ENCODE peak calls at places on chromosome 6, in ten cellular contexts. T is heart left ventricle, G is Panc1, A is lower lobe of right lung, S is mesothelial cell of epicardium, V is neural crest cell, Z is astrocyte, W is WTC11, X is lung, F is B cell. N is an unnamed sample.

GRCh38 chr6:35094183-35094582 is 47.0 kb downstream of the TCP11 start:
- DNase-seq in T (no peak), G (no peak), A (no peak), S (no peak), V (no peak), Z (no peak), W (no peak), X (no peak), F (no peak), N (no peak)

GRCh38 chr6:152503541-152503940 is 133.6 kb downstream of the SYNE1 start:
- DNase-seq in T (no peak), G (no peak), A (no peak), S (no peak), V (no peak), Z (no peak), W (no peak), X (no peak), F (no peak), N (no peak)

GRCh38 chr6:158418501-158418900 is 106.2 kb downstream of the TULP4 start:
- DNase-seq in T (no peak), G (no peak), A (no peak), S (no peak), V (no peak), Z (no peak), W (no peak), X (no peak), F (no peak), N (no peak)

GRCh38 chr6:169454204-169454871 is 200.7 kb upstream of the THBS2 start:
- DNase-seq in T (no peak), G (no peak), A (no peak), S (no peak), V (no peak), Z (peak), W (no peak), X (no peak), F (no peak), N (no peak)

GRCh38 chr6:107244082-107244741 is 128.9 kb upstream of the BEND3 start:
- DNase-seq in T (no peak), G (no peak), A (no peak), S (no peak), V (no peak), Z (peak), W (no peak), X (no peak), F (no peak), N (no peak)

GRCh38 chr6:134316733-134317431 is 1.0 kb downstream of the SGK1 start:
- DNase-seq in T (no peak), G (no peak), A (no peak), S (no peak), V (no peak), Z (no peak), W (no peak), X (no peak), F (no peak), N (no peak)

GRCh38 chr6:39558791-39559190 is 166.4 kb downstream of the KIF6 start:
- DNase-seq in T (no peak), G (no peak), A (no peak), S (no peak), V (no peak), Z (no peak), W (no peak), X (no peak), F (no peak), N (no peak)

GRCh38 chr6:25882066-25882496 is 8.0 kb upstream of the SLC17A3 start:
- DNase-seq in T (peak), G (no peak), A (peak), S (no peak), V (no peak), Z (no peak), W (peak), X (no peak), F (no peak), N (no peak)

GRCh38 chr6:84625510-84625909 is 138.9 kb downstream of the TBX18 start:
- DNase-seq in T (no peak), G (no peak), A (no peak), S (no peak), V (no peak), Z (peak), W (no peak), X (no peak), F (no peak), N (no peak)

GRCh38 chr6:15109338-15110090 is 136.4 kb upstream of the JARID2 start:
- DNase-seq in T (no peak), G (no peak), A (no peak), S (no peak), V (no peak), Z (no peak), W (no peak), X (no peak), F (no peak), N (no peak)

GRCh38 chr6:32604434-32604877 is 14.8 kb upstream of the HLA-DRB1 start:
- DNase-seq in T (no peak), G (no peak), A (no peak), S (no peak), V (no peak), Z (no peak), W (no peak), X (no peak), F (no peak), N (peak)

GRCh38 chr6:56486681-56487080 is 156.0 kb downstream of the DST start:
- DNase-seq in T (no peak), G (no peak), A (no peak), S (no peak), V (no peak), Z (no peak), W (no peak), X (no peak), F (no peak), N (no peak)

GRCh38 chr6:105424177-105424783 is 21.4 kb upstream of the PREP start:
- DNase-seq in T (no peak), G (no peak), A (no peak), S (peak), V (peak), Z (peak), W (peak), X (no peak), F (peak), N (peak)

GRCh38 chr6:77249560-77249959 is 213.7 kb downstream of the HTR1B start:
- DNase-seq in T (no peak), G (no peak), A (no peak), S (no peak), V (no peak), Z (no peak), W (no peak), X (no peak), F (no peak), N (no peak)

GRCh38 chr6:149862901-149863595 is 1.1 kb downstream of the LRP11 start:
- DNase-seq in T (peak), G (no peak), A (peak), S (peak), V (peak), Z (peak), W (peak), X (peak), F (no peak), N (peak)

GRCh38 chr6:162706236-162706635 is 21.3 kb downstream of the PRKN start:
- DNase-seq in T (peak), G (no peak), A (peak), S (no peak), V (no peak), Z (no peak), W (no peak), X (no peak), F (no peak), N (no peak)

GRCh38 chr6:74277749-74278148 is 581.7 kb downstream of the CD109 start:
- DNase-seq in T (no peak), G (no peak), A (no peak), S (peak), V (no peak), Z (peak), W (no peak), X (no peak), F (no peak), N (no peak)

GRCh38 chr6:30749554-30750378 is 5.4 kb upstream of the IER3 start:
- DNase-seq in T (no peak), G (no peak), A (no peak), S (no peak), V (no peak), Z (no peak), W (no peak), X (no peak), F (no peak), N (no peak)

GRCh38 chr6:30750379-30750668 is 6.0 kb upstream of the IER3 start:
- DNase-seq in T (no peak), G (no peak), A (no peak), S (no peak), V (no peak), Z (no peak), W (no peak), X (no peak), F (no peak), N (no peak)

GRCh38 chr6:30748851-30749540 is 4.6 kb upstream of the IER3 start:
- DNase-seq in T (no peak), G (no peak), A (no peak), S (no peak), V (no peak), Z (no peak), W (no peak), X (no peak), F (no peak), N (no peak)

GRCh38 chr6:30754631-30755030 is 10.3 kb upstream of the IER3 start:
- DNase-seq in T (no peak), G (no peak), A (no peak), S (no peak), V (no peak), Z (peak), W (no peak), X (no peak), F (no peak), N (no peak)

DNA sequence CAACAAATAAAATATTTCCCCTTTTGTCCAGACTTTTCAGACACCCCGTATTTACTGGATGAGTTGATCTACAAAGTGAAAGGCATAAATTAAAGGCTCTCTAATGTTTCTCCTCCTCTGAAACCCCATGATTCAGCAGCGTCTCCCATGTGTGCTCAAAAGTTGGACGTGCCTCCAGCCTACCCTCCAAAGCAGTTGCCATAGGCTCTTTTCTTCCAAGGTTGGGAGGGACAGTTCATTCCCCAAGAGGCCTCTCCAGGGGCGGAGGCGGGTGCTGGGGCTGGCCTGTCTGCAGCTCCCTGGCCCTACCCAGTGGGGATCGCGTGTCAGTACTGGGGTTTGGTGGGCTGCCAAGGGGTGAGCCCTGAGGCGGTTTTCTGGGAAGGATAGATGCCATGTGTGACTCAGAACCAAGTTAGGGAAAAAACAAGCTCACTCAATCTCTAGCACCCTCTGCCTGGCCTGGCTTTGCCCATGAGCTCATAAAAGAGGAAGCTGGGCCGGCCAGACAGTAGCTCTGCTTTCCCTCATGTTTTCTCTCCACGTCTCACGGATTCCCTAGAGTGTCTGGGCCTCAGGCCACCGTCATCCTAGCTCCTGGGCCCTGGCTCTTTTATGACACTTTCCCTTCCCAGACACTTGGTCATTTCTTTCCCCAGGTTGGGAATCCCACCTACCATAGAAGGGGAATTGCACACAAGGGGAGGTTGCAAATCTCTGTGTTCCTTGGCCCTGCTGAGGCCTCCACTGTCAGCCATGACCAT is 8.0 kb upstream of the IER3 start:
- DNase-seq in T (peak), G (peak), A (peak), S (peak), V (no peak), Z (peak), W (no peak), X (peak), F (no peak), N (no peak)
- TF ChIP-seq CTCF in T (peak), G (no peak), A (no peak), S (no peak), V (no peak), Z (no peak), W (no peak), X (no peak), F (no peak), N (no peak)

DNA sequence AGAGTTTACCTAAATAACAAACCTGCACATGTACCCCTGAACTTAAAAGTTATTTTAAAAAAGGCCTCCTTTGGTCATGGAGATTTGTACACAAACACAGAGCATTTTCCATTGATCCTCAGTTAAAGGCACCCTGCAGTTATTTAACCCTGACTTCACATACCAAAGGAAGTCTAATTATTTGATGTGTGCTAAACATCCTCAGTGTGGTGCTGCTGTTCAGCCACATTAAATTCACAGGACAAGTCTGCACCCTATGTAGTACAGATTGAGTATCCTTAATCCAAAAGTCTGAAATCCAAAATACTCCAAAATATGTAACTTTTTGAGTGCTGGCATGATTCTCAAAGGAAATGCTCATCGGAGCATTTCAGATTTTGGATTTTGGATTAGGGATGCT is 21.4 kb downstream of the KCNQ5 start:
- DNase-seq in T (no peak), G (no peak), A (no peak), S (no peak), V (no peak), Z (no peak), W (no peak), X (no peak), F (no peak), N (no peak)
- TF ChIP-seq CTCF in T (no peak), G (peak), A (no peak), S (no peak), V (no peak), Z (no peak), W (no peak), X (no peak), F (no peak), N (peak)

DNA sequence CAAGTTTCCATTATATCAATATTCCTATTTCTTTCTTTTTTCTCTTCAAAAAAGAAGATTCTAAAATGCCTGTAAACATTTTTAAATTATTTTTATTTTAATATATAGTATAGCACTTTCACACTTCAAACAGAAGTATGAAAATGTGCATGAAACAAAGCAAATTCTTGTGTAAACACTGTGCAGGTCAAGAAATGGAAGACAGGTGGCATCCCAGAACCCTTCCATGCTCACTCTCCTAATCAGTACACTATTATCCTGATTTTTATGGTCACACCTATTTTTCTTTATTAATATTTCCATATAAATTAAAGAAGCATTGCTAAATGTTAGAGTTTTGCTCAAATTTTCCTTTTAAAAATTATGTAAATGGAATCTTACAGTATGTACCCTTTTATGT is 561.6 kb upstream of the RNF217 start:
- DNase-seq in T (no peak), G (no peak), A (no peak), S (no peak), V (no peak), Z (no peak), W (no peak), X (no peak), F (no peak), N (no peak)
- TF ChIP-seq CTCF in T (no peak), G (peak), A (no peak), S (no peak), V (peak), Z (no peak), W (no peak), X (no peak), F (no peak), N (no peak)

GRCh38 chr6:112180095-112180820 is 74.1 kb downstream of the LAMA4 start:
- DNase-seq in T (no peak), G (peak), A (no peak), S (no peak), V (peak), Z (peak), W (no peak), X (no peak), F (peak), N (peak)
- TF ChIP-seq CTCF in T (peak), G (peak), A (peak), S (peak), V (peak), Z (peak), W (peak), X (peak), F (peak), N (peak)

GRCh38 chr6:94668896-94669295 is 908.4 kb upstream of the MANEA start:
- DNase-seq in T (no peak), G (no peak), A (no peak), S (no peak), V (no peak), Z (no peak), W (peak), X (no peak), F (no peak), N (no peak)
- TF ChIP-seq CTCF in T (no peak), G (no peak), A (no peak), S (no peak), V (no peak), Z (no peak), W (no peak), X (no peak), F (no peak), N (no peak)

GRCh38 chr6:157270308-157270707 is 53.0 kb downstream of the TMEM242 start:
- DNase-seq in T (no peak), G (no peak), A (no peak), S (no peak), V (no peak), Z (no peak), W (no peak), X (no peak), F (no peak), N (no peak)
- TF ChIP-seq CTCF in T (no peak), G (no peak), A (no peak), S (no peak), V (no peak), Z (no peak), W (no peak), X (no peak), F (no peak), N (no peak)

DNA sequence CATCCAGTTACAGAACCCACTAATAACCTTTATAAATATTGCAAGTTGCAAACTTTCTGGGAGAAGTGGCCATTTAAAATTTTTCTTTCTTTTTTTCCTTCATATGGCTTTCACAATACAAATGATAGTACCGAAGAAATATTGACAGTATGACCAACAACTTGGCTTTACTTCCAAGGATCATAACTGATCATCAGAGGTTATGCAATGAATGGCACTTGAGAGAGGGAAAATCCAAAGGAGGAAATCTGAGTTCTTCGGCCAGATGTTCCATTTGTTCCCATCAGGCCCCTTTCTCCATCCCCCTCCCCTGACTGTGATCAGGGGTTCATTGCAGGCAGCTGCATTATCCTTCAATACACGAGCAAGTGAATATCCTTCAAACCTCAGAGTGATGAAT is 130.0 kb upstream of the UST start:
- DNase-seq in T (no peak), G (no peak), A (no peak), S (no peak), V (no peak), Z (no peak), W (no peak), X (no peak), F (no peak), N (no peak)
- TF ChIP-seq CTCF in T (no peak), G (no peak), A (no peak), S (no peak), V (no peak), Z (no peak), W (no peak), X (no peak), F (no peak), N (no peak)

DNA sequence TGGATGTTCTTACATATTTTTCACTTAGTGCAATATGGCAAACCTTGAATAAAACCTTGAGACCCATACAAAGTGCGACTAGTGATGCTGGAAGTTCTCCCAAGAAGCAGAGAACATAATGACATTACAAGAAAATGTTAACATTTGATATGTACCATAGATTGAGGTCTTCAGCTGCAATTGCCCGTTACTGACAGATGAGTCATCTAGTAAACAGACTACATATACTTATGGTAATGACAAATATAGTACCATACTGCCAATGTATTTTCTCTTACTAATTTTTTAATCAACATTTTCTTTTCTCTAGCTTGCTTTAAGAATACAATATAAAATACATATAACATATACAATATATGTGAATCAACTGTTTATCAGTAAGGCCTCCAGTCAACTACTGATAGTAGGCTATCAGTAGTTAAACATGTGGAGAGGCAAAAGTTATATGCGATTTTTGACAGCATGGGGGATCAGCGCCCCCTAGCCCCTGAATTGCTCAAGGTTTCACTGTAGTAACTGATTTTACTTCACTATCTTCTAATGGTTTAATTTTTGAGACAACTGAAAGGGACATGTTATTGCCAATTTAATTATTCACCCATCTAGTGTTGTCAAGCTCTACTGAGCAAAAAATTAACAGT is 166.7 kb upstream of the ADGRB3 start:
- DNase-seq in T (no peak), G (no peak), A (no peak), S (no peak), V (no peak), Z (no peak), W (peak), X (no peak), F (no peak), N (no peak)
- TF ChIP-seq CTCF in T (no peak), G (peak), A (no peak), S (no peak), V (peak), Z (peak), W (peak), X (no peak), F (no peak), N (peak)

DNA sequence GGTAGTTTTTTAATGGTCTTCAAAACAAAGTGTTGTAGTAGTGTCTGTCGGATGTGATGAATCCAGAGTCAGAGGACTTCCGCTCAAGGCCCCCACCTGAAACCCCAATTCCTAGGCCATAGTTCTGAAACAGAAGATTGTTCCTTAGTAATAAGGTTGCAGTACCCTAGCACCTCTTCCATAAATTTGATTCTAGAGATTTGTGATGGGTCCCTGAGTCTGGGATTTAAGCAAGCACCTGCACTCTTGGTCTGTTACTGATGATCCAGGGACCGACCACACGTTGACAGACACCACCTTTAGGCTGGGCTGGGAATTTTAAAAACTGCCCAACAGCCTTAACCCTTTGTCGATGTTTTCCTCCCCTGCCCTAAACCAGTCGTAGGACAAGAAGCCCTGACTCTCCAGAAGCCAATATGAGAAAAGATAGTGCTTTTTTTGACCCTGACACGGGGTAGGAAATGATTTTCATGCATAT is 1.2 kb downstream of the KCTD20 start:
- DNase-seq in T (no peak), G (no peak), A (no peak), S (no peak), V (no peak), Z (no peak), W (peak), X (no peak), F (no peak), N (peak)
- TF ChIP-seq CTCF in T (no peak), G (no peak), A (no peak), S (no peak), V (peak), Z (no peak), W (no peak), X (no peak), F (no peak), N (peak)